ENCODE peak calls at places on chromosome 4, in six cellular contexts. One of them, this sample, is unnamed.

GRCh38 chr4:3115637-3116300 is 41.3 kb downstream of the HTT start:
- DNase-seq in spleen: no peak
- DNase-seq in ovary: no peak
- DNase-seq in foreskin keratinocyte: no peak
- DNase-seq in mesothelial cell of epicardium: no peak
- DNase-seq in endothelial cell: no peak
- DNase-seq in this sample: no peak

GRCh38 chr4:100493756-100494155 is 24.1 kb downstream of the EMCN start:
- DNase-seq in foreskin keratinocyte: no peak
- DNase-seq in endothelial cell: no peak
- DNase-seq in ovary: no peak
- DNase-seq in mesothelial cell of epicardium: no peak
- DNase-seq in spleen: no peak
- DNase-seq in this sample: no peak

GRCh38 chr4:76779740-76780459 is 118.0 kb downstream of the SOWAHB start:
- DNase-seq in mesothelial cell of epicardium: no peak
- DNase-seq in ovary: no peak
- DNase-seq in spleen: no peak
- DNase-seq in foreskin keratinocyte: no peak
- DNase-seq in endothelial cell: no peak
- DNase-seq in this sample: no peak

GRCh38 chr4:176824645-176825366 is 32.1 kb upstream of the VEGFC start:
- DNase-seq in ovary: no peak
- DNase-seq in spleen: no peak
- DNase-seq in mesothelial cell of epicardium: no peak
- DNase-seq in endothelial cell: no peak
- DNase-seq in foreskin keratinocyte: no peak
- DNase-seq in this sample: no peak

GRCh38 chr4:112075129-112075753 is 70.0 kb upstream of the FAM241A start:
- DNase-seq in spleen: no peak
- DNase-seq in endothelial cell: peak; percentile 43
- DNase-seq in foreskin keratinocyte: peak; percentile 32
- DNase-seq in mesothelial cell of epicardium: no peak
- DNase-seq in ovary: no peak
- DNase-seq in this sample: no peak

GRCh38 chr4:80568891-80569290 is 233.4 kb downstream of the CFAP299 start:
- DNase-seq in foreskin keratinocyte: no peak
- DNase-seq in ovary: no peak
- DNase-seq in spleen: no peak
- DNase-seq in mesothelial cell of epicardium: no peak
- DNase-seq in endothelial cell: no peak
- DNase-seq in this sample: no peak

GRCh38 chr4:89197920-89198319 is 86.6 kb downstream of the TIGD2 start:
- DNase-seq in mesothelial cell of epicardium: no peak
- DNase-seq in endothelial cell: no peak
- DNase-seq in spleen: no peak
- DNase-seq in ovary: no peak
- DNase-seq in foreskin keratinocyte: no peak
- DNase-seq in this sample: no peak

GRCh38 chr4:137648531-137648930 is 116.2 kb upstream of the PCDH18 start:
- DNase-seq in spleen: no peak
- DNase-seq in ovary: no peak
- DNase-seq in endothelial cell: no peak
- DNase-seq in foreskin keratinocyte: no peak
- DNase-seq in mesothelial cell of epicardium: no peak
- DNase-seq in this sample: no peak

GRCh38 chr4:66736593-66736992 is 808.7 kb downstream of the CENPC start:
- DNase-seq in spleen: no peak
- DNase-seq in foreskin keratinocyte: peak; percentile 46
- DNase-seq in endothelial cell: no peak
- DNase-seq in mesothelial cell of epicardium: no peak
- DNase-seq in ovary: no peak
- DNase-seq in this sample: no peak

GRCh38 chr4:53479731-53480525 is 102.5 kb downstream of the FIP1L1 start:
- DNase-seq in foreskin keratinocyte: no peak
- DNase-seq in spleen: no peak
- DNase-seq in ovary: no peak
- DNase-seq in mesothelial cell of epicardium: no peak
- DNase-seq in endothelial cell: no peak
- DNase-seq in this sample: no peak

GRCh38 chr4:108045687-108046024 is 56.0 kb downstream of the HADH start:
- DNase-seq in endothelial cell: no peak
- DNase-seq in spleen: no peak
- DNase-seq in ovary: no peak
- DNase-seq in foreskin keratinocyte: no peak
- DNase-seq in mesothelial cell of epicardium: no peak
- DNase-seq in this sample: no peak

GRCh38 chr4:138702471-138702870 is 313.1 kb upstream of the NOCT start:
- DNase-seq in foreskin keratinocyte: no peak
- DNase-seq in ovary: no peak
- DNase-seq in mesothelial cell of epicardium: no peak
- DNase-seq in endothelial cell: no peak
- DNase-seq in spleen: no peak
- DNase-seq in this sample: no peak

GRCh38 chr4:173025131-173025530 is 143.5 kb upstream of the GALNT7 start:
- DNase-seq in endothelial cell: peak; percentile 31
- DNase-seq in mesothelial cell of epicardium: no peak
- DNase-seq in spleen: no peak
- DNase-seq in ovary: no peak
- DNase-seq in foreskin keratinocyte: no peak
- DNase-seq in this sample: no peak

GRCh38 chr4:1784789-1785591 is 8.1 kb upstream of the FGFR3 start:
- DNase-seq in ovary: no peak
- DNase-seq in mesothelial cell of epicardium: no peak
- DNase-seq in foreskin keratinocyte: no peak
- DNase-seq in spleen: no peak
- DNase-seq in endothelial cell: no peak
- DNase-seq in this sample: no peak

GRCh38 chr4:189823611-189824010 is 117.1 kb upstream of the FRG1 start:
- DNase-seq in ovary: no peak
- DNase-seq in foreskin keratinocyte: no peak
- DNase-seq in mesothelial cell of epicardium: no peak
- DNase-seq in spleen: no peak
- DNase-seq in endothelial cell: no peak
- DNase-seq in this sample: no peak

GRCh38 chr4:15682790-15683495 is 1.3 kb downstream of the FAM200B start:
- DNase-seq in ovary: no peak
- DNase-seq in endothelial cell: no peak
- DNase-seq in foreskin keratinocyte: no peak
- DNase-seq in spleen: no peak
- DNase-seq in mesothelial cell of epicardium: no peak
- DNase-seq in this sample: no peak

GRCh38 chr4:677431-678293 is 3.3 kb downstream of the MYL5 start:
- DNase-seq in ovary: no peak
- DNase-seq in spleen: peak; percentile 80
- DNase-seq in mesothelial cell of epicardium: no peak
- DNase-seq in foreskin keratinocyte: peak; percentile 69
- DNase-seq in endothelial cell: peak; percentile 5
- DNase-seq in this sample: no peak

GRCh38 chr4:127856485-127857447 is 23.9 kb upstream of the PLK4 start:
- DNase-seq in endothelial cell: no peak
- DNase-seq in mesothelial cell of epicardium: no peak
- DNase-seq in ovary: no peak
- DNase-seq in spleen: no peak
- DNase-seq in foreskin keratinocyte: peak; percentile 94
- DNase-seq in this sample: no peak

GRCh38 chr4:39255916-39256315 is 73.6 kb downstream of the WDR19 start:
- DNase-seq in mesothelial cell of epicardium: no peak
- DNase-seq in ovary: no peak
- DNase-seq in foreskin keratinocyte: no peak
- DNase-seq in endothelial cell: no peak
- DNase-seq in spleen: no peak
- DNase-seq in this sample: no peak

GRCh38 chr4:26746742-26747351 is 113.8 kb upstream of the STIM2 start:
- DNase-seq in foreskin keratinocyte: no peak
- DNase-seq in ovary: no peak
- DNase-seq in endothelial cell: no peak
- DNase-seq in spleen: no peak
- DNase-seq in mesothelial cell of epicardium: no peak
- DNase-seq in this sample: no peak

GRCh38 chr4:174254613-174255012 is 28.9 kb downstream of the FBXO8 start:
- DNase-seq in ovary: no peak
- DNase-seq in endothelial cell: no peak
- DNase-seq in spleen: no peak
- DNase-seq in mesothelial cell of epicardium: no peak
- DNase-seq in foreskin keratinocyte: no peak
- DNase-seq in this sample: no peak

GRCh38 chr4:159926871-159927270 is 824.0 kb downstream of the RAPGEF2 start:
- DNase-seq in foreskin keratinocyte: peak; percentile 15
- DNase-seq in endothelial cell: no peak
- DNase-seq in spleen: no peak
- DNase-seq in ovary: no peak
- DNase-seq in mesothelial cell of epicardium: no peak
- DNase-seq in this sample: no peak

GRCh38 chr4:36303430-36304137 is 22.2 kb downstream of the DTHD1 start:
- DNase-seq in foreskin keratinocyte: no peak
- DNase-seq in mesothelial cell of epicardium: no peak
- DNase-seq in ovary: no peak
- DNase-seq in spleen: no peak
- DNase-seq in endothelial cell: no peak
- DNase-seq in this sample: no peak

GRCh38 chr4:36308150-36308549 is 26.7 kb downstream of the DTHD1 start:
- DNase-seq in mesothelial cell of epicardium: no peak
- DNase-seq in foreskin keratinocyte: no peak
- DNase-seq in ovary: no peak
- DNase-seq in spleen: no peak
- DNase-seq in endothelial cell: no peak
- DNase-seq in this sample: no peak

DNA sequence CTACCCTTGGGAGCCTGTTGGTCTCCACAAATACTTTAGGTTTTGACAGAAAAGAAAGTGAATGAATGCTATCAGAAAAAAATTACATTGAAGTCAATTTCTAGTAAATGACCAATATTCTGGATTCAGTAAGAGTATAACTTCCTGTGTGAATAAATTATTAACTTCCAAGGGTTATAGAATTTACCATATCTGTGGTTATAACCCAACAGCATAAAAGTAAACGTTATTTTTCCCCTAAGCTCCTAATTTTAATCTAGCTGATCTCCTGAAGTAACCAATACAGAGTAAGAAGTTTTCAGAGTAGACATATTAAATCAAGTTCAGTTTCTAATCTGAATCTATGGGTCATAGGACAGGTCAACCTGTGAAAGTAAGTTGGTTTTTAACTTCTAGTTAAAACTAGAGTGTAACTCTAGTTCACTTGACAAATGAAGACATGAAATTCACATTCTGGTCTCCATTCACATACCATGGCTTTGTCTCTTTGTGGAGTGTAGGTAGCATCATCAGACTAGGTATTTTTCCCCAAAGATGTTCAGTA is 22.8 kb downstream of the DTHD1 start:
- DNase-seq in foreskin keratinocyte: no peak
- DNase-seq in mesothelial cell of epicardium: no peak
- DNase-seq in endothelial cell: no peak
- DNase-seq in spleen: no peak
- DNase-seq in ovary: no peak
- DNase-seq in this sample: no peak
- TF ChIP-seq CTCF in foreskin keratinocyte: no peak
- TF ChIP-seq CTCF in mesothelial cell of epicardium: no peak
- TF ChIP-seq CTCF in endothelial cell: no peak
- TF ChIP-seq CTCF in spleen: no peak
- TF ChIP-seq CTCF in ovary: no peak
- TF ChIP-seq CTCF in this sample: no peak

DNA sequence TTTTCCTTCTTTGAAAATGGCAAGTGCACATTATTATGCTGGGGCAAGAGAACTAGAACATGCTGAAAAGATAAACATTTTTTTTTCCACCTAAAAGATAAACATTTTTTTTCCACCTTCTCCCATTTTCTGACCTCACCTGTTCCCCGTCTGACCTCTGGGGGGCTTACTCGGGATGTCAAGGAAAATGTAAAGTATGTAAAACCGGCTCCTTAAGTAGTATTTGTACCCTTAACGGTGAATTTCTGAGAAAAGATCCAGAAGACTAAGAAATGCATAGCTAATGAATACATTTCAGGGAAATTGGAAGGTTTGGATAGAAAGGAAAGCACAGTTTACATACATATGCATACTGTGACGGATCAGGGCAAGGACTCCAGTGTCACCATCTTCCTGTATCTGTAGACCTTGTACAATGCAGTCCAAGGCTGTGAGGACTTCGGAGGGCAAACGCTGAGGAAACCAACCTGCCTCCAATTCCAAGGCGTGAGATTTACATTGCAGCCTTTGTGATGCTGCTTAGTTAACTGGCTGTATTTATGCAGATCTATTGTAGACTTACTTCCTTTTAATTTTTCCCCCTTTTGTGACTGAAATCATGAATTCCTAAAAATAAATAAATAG is 2185.9 kb upstream of the TENM3 start:
- DNase-seq in endothelial cell: peak; percentile 27
- DNase-seq in mesothelial cell of epicardium: no peak
- DNase-seq in spleen: no peak
- DNase-seq in ovary: no peak
- DNase-seq in foreskin keratinocyte: no peak
- DNase-seq in this sample: no peak
- TF ChIP-seq CTCF in endothelial cell: peak; percentile 73
- TF ChIP-seq CTCF in mesothelial cell of epicardium: peak; percentile 33
- TF ChIP-seq CTCF in spleen: no peak
- TF ChIP-seq CTCF in ovary: no peak
- TF ChIP-seq CTCF in foreskin keratinocyte: peak; percentile 37
- TF ChIP-seq CTCF in this sample: no peak

GRCh38 chr4:168647976-168648375 is 151.1 kb downstream of the PALLD start:
- DNase-seq in ovary: no peak
- DNase-seq in mesothelial cell of epicardium: no peak
- DNase-seq in foreskin keratinocyte: no peak
- DNase-seq in spleen: no peak
- DNase-seq in endothelial cell: no peak
- DNase-seq in this sample: no peak
- TF ChIP-seq CTCF in ovary: no peak
- TF ChIP-seq CTCF in mesothelial cell of epicardium: no peak
- TF ChIP-seq CTCF in foreskin keratinocyte: no peak
- TF ChIP-seq CTCF in spleen: no peak
- TF ChIP-seq CTCF in endothelial cell: no peak
- TF ChIP-seq CTCF in this sample: no peak

DNA sequence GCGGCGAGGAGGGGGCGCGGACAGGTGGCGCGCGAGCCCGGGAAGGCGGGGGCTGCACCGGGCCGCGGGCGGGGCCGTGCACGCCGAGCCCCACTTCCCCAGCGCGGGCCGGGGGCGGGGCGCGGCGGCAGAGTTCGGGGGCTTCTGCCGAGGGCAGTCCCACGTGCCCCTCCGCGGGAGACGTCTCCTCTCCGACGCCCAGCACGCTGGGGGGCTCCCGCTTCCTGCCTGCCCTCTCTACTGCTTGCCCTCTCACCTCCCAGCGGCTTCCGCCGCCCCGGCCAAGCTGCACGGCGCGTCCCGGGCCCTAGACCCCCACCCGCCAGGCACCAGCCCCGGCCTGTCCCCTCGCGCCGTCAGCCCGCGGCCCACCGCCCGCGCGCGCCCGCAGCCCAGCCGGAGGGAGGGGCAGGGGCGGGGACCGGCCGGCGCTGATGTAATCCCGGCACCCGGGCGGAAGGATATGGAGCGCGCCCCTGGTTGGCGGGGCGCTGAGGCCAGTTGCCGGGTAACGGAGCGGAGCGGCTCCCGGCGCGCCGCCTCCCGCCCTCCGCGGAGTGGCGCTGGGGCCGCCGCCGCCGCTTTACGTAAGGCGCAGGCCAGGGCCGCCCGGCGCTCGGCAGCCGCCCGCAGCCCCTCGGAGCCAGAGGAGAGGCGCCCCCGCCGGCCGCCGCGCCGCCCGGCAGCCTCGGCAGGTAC is at the start of gene KIAA0232:
- DNase-seq in ovary: peak; percentile 95
- DNase-seq in foreskin keratinocyte: peak; percentile 47
- DNase-seq in spleen: peak; percentile 98
- DNase-seq in endothelial cell: peak; percentile 92
- DNase-seq in mesothelial cell of epicardium: peak; percentile 93
- DNase-seq in this sample: peak; percentile 88
- TF ChIP-seq CTCF in ovary: no peak
- TF ChIP-seq CTCF in foreskin keratinocyte: peak; percentile 20
- TF ChIP-seq CTCF in spleen: no peak
- TF ChIP-seq CTCF in endothelial cell: no peak
- TF ChIP-seq CTCF in mesothelial cell of epicardium: no peak
- TF ChIP-seq CTCF in this sample: no peak